ENCODE peak calls at places on chromosomes 4 and X, in four cellular contexts. K is breast epithelium, N is RWPE1, X is caudate nucleus. T is an unnamed sample.

GRCh38 chr4:183789657-183790056 is 115.5 kb upstream of the STOX2 start:
- DNase-seq in K (no peak), N (no peak), X (no peak), T (no peak)

GRCh38 chrX:11470231-11470630 is 177.0 kb downstream of the AMELX start:
- DNase-seq in K (no peak), N (peak), X (no peak), T (no peak)

GRCh38 chr4:156901871-156902270 is 69.7 kb downstream of the PDGFC start:
- DNase-seq in K (no peak), N (no peak), X (no peak), T (no peak)

GRCh38 chrX:100895365-100896075 is 21.4 kb upstream of the NOX1 start:
- DNase-seq in K (no peak), N (peak), X (no peak), T (no peak)

GRCh38 chr4:180675368-180675675 is 1567.9 kb upstream of the TENM3 start:
- DNase-seq in K (no peak), N (no peak), X (no peak), T (no peak)

GRCh38 chrX:16743604-16744325 is 24.4 kb downstream of the SYAP1 start:
- DNase-seq in K (no peak), N (peak), X (no peak), T (peak)

GRCh38 chr4:118113220-118113619 is 78.9 kb downstream of the NDST3 start:
- DNase-seq in K (no peak), N (no peak), X (no peak), T (no peak)

GRCh38 chr4:26206981-26207380 is 113.8 kb upstream of the RBPJ start:
- DNase-seq in K (no peak), N (no peak), X (no peak), T (no peak)

DNA sequence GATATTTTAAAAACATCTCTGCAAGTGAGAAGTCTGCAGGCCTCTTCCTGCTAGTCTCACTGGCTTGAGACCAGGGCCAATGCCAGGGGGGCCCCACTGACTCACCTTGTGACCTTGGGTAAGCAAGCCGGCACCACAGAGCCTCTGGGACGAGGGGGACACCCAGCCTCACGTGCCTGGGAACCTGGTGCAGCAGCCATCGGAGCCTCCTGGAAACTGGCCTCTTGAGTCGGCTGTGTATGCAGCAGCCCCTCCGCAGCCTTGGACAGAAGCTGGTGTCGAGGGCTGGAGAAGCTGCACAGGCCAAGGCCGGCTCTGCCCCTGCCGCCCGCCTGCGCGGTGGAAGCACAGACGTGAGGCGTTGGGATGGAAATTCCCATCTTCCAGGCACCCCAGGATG is 8.7 kb downstream of the TADA2B start:
- DNase-seq in K (no peak), N (no peak), X (no peak), T (no peak)
- H3K27ac ChIP-seq in K (no peak), N (peak), X (no peak), T (no peak)

GRCh38 chr4:164876680-164877324 is at the start of gene APELA:
- DNase-seq in K (no peak), N (no peak), X (no peak), T (no peak)
- H3K27ac ChIP-seq in K (no peak), N (no peak), X (no peak), T (no peak)

DNA sequence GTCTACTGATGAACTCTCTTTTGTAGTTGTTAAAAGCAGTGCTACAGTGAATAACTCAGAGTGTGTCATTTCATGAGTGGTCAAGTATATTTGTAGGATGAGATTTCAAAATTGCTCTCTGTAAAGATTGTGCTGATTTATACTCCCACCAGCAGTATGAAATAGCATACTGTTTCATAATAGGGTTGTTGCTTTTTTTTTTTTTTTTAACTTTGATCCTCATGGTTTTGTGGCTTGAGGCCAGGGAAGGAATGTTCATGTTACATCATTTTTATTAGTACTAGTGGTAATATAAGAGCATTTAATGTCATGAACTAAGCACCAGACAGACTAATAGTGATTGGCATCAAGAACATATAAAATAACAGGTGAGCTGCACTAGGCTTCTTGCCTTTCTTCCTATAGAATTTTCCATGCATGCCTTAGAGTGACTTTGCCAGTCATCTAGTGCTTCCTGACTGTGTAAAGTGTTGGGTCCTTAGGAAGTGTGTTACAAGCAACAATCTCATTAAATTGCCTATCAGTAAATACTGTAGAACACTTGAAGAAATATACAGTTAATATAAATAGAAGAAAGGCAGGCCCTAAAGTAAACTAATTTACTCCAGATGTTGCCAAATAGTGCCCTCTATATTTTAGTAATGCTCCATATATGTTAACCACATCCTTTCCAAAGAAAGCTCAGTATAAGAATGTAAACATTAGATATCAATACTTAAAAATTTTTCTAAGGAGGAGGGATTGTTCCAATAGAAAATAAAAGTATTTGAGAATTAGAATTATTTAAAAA is 38.6 kb upstream of the MSMO1 start:
- DNase-seq in K (no peak), N (peak), X (no peak), T (peak)
- H3K27ac ChIP-seq in K (no peak), N (no peak), X (no peak), T (no peak)

GRCh38 chr4:7963691-7964090 is 24.0 kb upstream of the AFAP1 start:
- DNase-seq in K (no peak), N (no peak), X (no peak), T (no peak)

GRCh38 chr4:7967063-7967440 is 27.4 kb upstream of the AFAP1 start:
- DNase-seq in K (no peak), N (no peak), X (no peak), T (no peak)

GRCh38 chr4:7966281-7967062 is 26.8 kb upstream of the AFAP1 start:
- DNase-seq in K (no peak), N (no peak), X (no peak), T (no peak)

GRCh38 chr4:7964459-7964858 is 24.8 kb upstream of the AFAP1 start:
- DNase-seq in K (no peak), N (no peak), X (no peak), T (no peak)

GRCh38 chr4:7964890-7965662 is 25.4 kb upstream of the AFAP1 start:
- DNase-seq in K (no peak), N (peak), X (peak), T (no peak)
- H3K27ac ChIP-seq in K (peak), N (peak), X (no peak), T (no peak)

T was measured in AG04450.